ENCODE peak calls at places on chromosomes 12 and 14, in five cellular contexts. One of them, this sample, is unnamed.

GRCh38 chr12:65494537-65494936 is 216.1 kb downstream of the MSRB3 start:
- DNase-seq in astrocyte: no peak
- DNase-seq in OCI-LY7: no peak
- DNase-seq in K562: no peak
- DNase-seq in uterus: no peak
- DNase-seq in this sample: no peak

GRCh38 chr14:90382491-90383125 is 14.2 kb upstream of the CALM1 start:
- DNase-seq in astrocyte: peak
- DNase-seq in OCI-LY7: peak
- DNase-seq in K562: peak
- DNase-seq in uterus: peak
- DNase-seq in this sample: peak

GRCh38 chr12:71158361-71158882 is 623 bp upstream of the TSPAN8 start:
- DNase-seq in astrocyte: peak
- DNase-seq in OCI-LY7: no peak
- DNase-seq in K562: no peak
- DNase-seq in uterus: no peak
- DNase-seq in this sample: no peak

GRCh38 chr12:47377414-47378221 is 297.9 kb upstream of the AMIGO2 start:
- DNase-seq in astrocyte: peak
- DNase-seq in OCI-LY7: no peak
- DNase-seq in K562: peak
- DNase-seq in uterus: peak
- DNase-seq in this sample: no peak

GRCh38 chr12:124391340-124392261 is 96.7 kb downstream of the RFLNA start:
- DNase-seq in astrocyte: peak
- DNase-seq in OCI-LY7: peak
- DNase-seq in K562: peak
- DNase-seq in uterus: peak
- DNase-seq in this sample: no peak

GRCh38 chr12:122841544-122842321 is 6.5 kb downstream of the HIP1R start:
- DNase-seq in astrocyte: peak
- DNase-seq in OCI-LY7: no peak
- DNase-seq in K562: no peak
- DNase-seq in uterus: no peak
- DNase-seq in this sample: no peak

GRCh38 chr12:64720884-64721283 is 38.3 kb downstream of the GNS start:
- DNase-seq in astrocyte: no peak
- DNase-seq in OCI-LY7: no peak
- DNase-seq in K562: peak
- DNase-seq in uterus: no peak
- DNase-seq in this sample: no peak

GRCh38 chr12:108729612-108730336 is 1.5 kb downstream of the CORO1C start:
- DNase-seq in astrocyte: peak
- DNase-seq in OCI-LY7: peak
- DNase-seq in K562: peak
- DNase-seq in uterus: no peak
- DNase-seq in this sample: peak

GRCh38 chr14:59428581-59429012 is 36.6 kb downstream of the GPR135 start:
- DNase-seq in astrocyte: peak
- DNase-seq in OCI-LY7: peak
- DNase-seq in K562: no peak
- DNase-seq in uterus: no peak
- DNase-seq in this sample: no peak

GRCh38 chr12:116278667-116279066 is 1.2 kb upstream of the MED13L start:
- DNase-seq in astrocyte: no peak
- DNase-seq in OCI-LY7: peak
- DNase-seq in K562: peak
- DNase-seq in uterus: no peak
- DNase-seq in this sample: no peak

GRCh38 chr14:103141117-103141796 is 18.0 kb downstream of the TNFAIP2 start:
- DNase-seq in astrocyte: no peak
- DNase-seq in OCI-LY7: peak
- DNase-seq in K562: peak
- DNase-seq in uterus: no peak
- DNase-seq in this sample: peak

GRCh38 chr12:67667276-67668073 is 18.9 kb downstream of the DYRK2 start:
- DNase-seq in astrocyte: no peak
- DNase-seq in OCI-LY7: no peak
- DNase-seq in K562: no peak
- DNase-seq in uterus: peak
- DNase-seq in this sample: no peak

GRCh38 chr14:103519837-103520212 is 2.8 kb downstream of the CKB start:
- DNase-seq in astrocyte: no peak
- DNase-seq in OCI-LY7: no peak
- DNase-seq in K562: peak
- DNase-seq in uterus: peak
- DNase-seq in this sample: no peak

GRCh38 chr12:111440152-111440551 is 34.4 kb downstream of the SH2B3 start:
- DNase-seq in astrocyte: no peak
- DNase-seq in OCI-LY7: no peak
- DNase-seq in K562: no peak
- DNase-seq in uterus: no peak
- DNase-seq in this sample: no peak

DNA sequence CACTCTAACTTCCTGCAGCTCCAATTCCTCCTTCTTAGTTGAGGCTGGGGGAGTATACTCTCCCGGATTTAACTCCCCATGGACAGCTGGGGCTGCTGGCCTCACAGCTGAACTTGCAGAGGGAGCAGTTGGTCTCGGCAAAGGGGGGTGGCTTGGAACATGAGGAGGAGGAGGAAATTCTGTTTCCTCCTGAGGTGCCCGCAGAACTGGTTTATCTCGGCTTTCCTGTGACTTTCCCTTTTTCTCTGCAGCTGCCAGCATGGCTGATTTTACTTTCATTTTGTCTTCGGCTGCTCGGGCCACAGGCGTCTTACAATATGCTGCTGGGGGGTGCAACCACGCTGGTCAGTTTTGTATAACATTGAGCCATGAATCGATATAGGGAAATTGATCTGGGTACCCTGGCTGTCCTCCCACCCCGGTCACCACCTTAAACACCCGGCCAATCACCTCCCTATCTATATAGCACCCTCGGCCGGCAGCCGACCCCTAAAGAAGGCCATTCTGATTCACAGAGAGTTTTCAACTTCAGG is 1317.6 kb downstream of the TMEM121 start:
- DNase-seq in astrocyte: no peak
- DNase-seq in OCI-LY7: peak
- DNase-seq in K562: no peak
- DNase-seq in uterus: no peak
- DNase-seq in this sample: peak
- H3K4me3 ChIP-seq in astrocyte: no peak
- H3K4me3 ChIP-seq in OCI-LY7: peak
- H3K4me3 ChIP-seq in K562: peak
- H3K4me3 ChIP-seq in uterus: peak
- H3K4me3 ChIP-seq in this sample: peak

DNA sequence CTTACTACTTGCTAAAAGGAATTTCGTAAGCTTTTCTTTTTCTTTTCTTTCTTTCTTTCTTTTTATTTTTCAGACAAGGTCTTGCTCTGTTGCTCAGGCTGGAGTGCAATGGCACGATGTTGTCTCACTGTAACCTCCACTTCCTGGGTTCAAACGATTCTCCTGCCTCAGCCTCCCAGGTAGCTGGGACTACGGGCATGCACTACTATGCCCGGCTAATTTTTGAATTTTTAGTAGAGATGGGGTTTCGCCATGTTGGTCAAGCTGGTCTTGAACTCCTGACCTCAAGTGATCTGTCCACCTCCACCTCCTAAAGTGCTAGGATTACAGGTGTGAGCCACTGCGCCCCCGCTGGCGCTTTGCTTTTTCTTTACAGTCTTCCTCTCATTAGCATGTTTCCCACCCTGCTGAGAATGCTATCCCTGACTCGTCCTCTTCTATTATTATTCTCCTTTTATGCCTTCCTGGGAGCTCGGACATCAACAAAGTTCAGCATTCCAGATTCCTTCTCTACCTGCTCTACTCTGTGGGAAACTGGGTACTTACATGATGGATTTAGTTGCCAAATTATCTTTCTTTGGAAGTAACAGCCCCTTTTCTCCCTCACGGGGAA is 3.1 kb downstream of the MTHFD1 start:
- DNase-seq in astrocyte: no peak
- DNase-seq in OCI-LY7: no peak
- DNase-seq in K562: peak
- DNase-seq in uterus: no peak
- DNase-seq in this sample: no peak
- H3K4me3 ChIP-seq in astrocyte: no peak
- H3K4me3 ChIP-seq in OCI-LY7: no peak
- H3K4me3 ChIP-seq in K562: no peak
- H3K4me3 ChIP-seq in uterus: no peak
- H3K4me3 ChIP-seq in this sample: no peak

DNA sequence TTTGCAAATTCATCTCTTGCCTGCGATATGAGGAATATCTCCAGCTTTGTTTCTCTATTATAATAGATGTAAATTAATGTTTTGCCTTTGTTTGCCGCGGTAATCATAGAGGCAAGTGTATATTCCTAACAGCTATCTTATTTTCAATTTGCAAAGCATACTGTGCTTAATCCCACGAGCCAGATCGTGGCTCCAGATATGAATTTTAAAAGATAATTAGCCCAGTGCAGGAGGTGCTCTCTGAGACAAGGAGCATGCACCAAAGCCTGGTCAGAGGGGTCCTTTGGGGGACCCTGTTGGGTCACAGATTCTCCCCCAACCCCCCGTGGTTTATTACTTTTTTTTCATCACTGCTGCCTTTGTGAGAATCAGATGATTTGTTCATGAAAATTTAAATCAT is 1087.5 kb downstream of the BCL11B start:
- DNase-seq in astrocyte: no peak
- DNase-seq in OCI-LY7: no peak
- DNase-seq in K562: no peak
- DNase-seq in uterus: no peak
- DNase-seq in this sample: no peak
- H3K4me3 ChIP-seq in astrocyte: no peak
- H3K4me3 ChIP-seq in OCI-LY7: no peak
- H3K4me3 ChIP-seq in K562: no peak
- H3K4me3 ChIP-seq in uterus: no peak
- H3K4me3 ChIP-seq in this sample: no peak

GRCh38 chr14:100069161-100069800 is 4.1 kb downstream of the EVL start:
- DNase-seq in astrocyte: no peak
- DNase-seq in OCI-LY7: no peak
- DNase-seq in K562: no peak
- DNase-seq in uterus: no peak
- DNase-seq in this sample: no peak

GRCh38 chr14:100070310-100070709 is 5.1 kb downstream of the EVL start:
- DNase-seq in astrocyte: no peak
- DNase-seq in OCI-LY7: no peak
- DNase-seq in K562: no peak
- DNase-seq in uterus: no peak
- DNase-seq in this sample: no peak

GRCh38 chr14:100067481-100067880 is 2.3 kb downstream of the EVL start:
- DNase-seq in astrocyte: no peak
- DNase-seq in OCI-LY7: peak
- DNase-seq in K562: no peak
- DNase-seq in uterus: no peak
- DNase-seq in this sample: no peak

GRCh38 chr14:100066984-100067383 is 1.8 kb downstream of the EVL start:
- DNase-seq in astrocyte: no peak
- DNase-seq in OCI-LY7: peak
- DNase-seq in K562: peak
- DNase-seq in uterus: no peak
- DNase-seq in this sample: no peak

DNA sequence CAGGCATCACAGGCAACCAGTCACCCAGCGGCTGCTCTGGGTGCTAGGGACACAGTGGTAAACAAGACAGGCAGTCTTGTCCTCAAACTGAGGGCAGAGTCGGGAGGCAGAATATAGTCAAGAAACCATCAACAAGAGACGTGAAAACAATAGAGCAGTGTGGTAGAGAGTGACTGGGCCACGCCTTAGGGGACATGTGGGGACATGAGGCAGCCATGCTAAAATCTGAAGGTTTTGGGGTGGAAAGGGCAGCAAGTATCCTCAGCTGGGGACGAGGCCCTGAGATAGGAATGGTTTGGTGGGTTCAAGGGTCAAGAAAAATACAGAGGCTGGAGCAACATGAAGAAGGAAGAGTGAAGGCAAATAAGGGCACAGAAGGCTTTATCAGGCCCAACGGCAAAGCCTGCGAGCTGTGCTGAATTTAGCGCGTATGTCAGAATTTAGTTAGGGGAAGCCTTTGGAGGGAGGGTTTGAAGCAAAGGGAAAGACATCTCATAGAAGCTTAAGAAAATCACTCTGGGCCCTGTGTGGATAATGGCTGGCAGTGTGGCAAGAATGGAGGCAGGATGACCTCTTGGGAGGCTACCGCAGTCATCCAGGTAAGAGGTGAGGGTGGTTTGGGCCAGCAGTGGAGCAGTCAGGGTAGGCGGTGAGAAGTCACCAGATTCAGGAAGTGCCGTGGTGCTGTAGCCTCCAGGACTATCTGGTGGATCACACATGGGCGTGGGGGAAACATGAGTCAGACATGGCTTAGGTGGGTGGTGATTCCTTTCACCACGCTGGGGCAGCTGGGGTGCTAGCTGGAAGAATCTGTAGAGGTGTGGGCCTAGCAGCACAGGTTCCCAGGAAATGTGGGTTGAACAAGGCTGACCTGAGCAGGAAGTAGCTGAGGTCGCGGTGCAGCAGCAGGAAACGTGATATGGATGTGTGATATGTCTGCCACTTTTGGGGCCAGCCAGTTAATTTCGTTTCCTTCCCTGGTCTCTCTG is 3.0 kb downstream of the EVL start:
- DNase-seq in astrocyte: peak
- DNase-seq in OCI-LY7: peak
- DNase-seq in K562: peak
- DNase-seq in uterus: peak
- DNase-seq in this sample: peak
- H3K4me3 ChIP-seq in astrocyte: no peak
- H3K4me3 ChIP-seq in OCI-LY7: peak
- H3K4me3 ChIP-seq in K562: peak
- H3K4me3 ChIP-seq in uterus: no peak
- H3K4me3 ChIP-seq in this sample: peak

DNA sequence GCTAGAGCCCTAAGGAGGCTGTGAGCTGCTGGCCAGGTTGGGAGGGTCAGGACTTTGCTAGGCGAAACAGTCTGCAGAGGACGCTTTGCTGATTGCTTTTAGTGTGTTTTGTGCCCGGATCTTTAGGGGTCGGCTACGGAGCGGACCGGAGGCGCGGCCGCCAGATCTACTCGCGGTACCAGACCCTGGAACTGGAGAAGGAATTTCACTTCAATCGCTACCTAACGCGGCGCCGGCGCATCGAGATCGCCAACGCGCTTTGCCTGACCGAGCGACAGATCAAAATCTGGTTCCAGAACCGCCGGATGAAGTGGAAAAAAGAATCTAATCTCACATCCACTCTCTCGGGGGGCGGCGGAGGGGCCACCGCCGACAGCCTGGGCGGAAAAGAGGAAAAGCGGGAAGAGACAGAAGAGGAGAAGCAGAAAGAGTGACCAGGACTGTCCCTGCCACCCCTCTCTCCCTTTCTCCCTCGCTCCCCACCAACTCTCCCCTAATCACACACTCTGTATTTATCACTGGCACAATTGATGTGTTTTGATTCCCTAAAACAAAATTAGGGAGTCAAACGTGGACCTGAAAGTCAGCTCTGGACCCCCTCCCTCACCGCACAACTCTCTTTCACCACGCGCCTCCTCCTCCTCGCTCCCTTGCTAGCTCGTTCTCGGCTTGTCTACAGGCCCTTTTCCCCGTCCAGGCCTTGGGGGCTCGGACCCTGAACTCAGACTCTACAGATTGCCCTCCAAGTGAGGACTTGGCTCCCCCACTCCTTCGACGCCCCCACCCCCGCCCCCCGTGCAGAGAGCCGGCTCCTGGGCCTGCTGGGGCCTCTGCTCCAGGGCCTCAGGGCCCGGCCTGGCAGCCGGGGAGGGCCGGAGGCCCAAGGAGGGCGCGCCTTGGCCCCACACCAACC is 1.5 kb downstream of the HOXC6 start:
- DNase-seq in astrocyte: no peak
- DNase-seq in OCI-LY7: no peak
- DNase-seq in K562: no peak
- DNase-seq in uterus: no peak
- DNase-seq in this sample: no peak
- H3K4me3 ChIP-seq in astrocyte: no peak
- H3K4me3 ChIP-seq in OCI-LY7: peak
- H3K4me3 ChIP-seq in K562: no peak
- H3K4me3 ChIP-seq in uterus: no peak
- H3K4me3 ChIP-seq in this sample: no peak